ENCODE peak calls at places on chromosomes 16 and 17, in nine cellular contexts. One of them, this sample, is unnamed.

GRCh38 chr16:85165781-85166180 is 53.5 kb upstream of the CIBAR2 start:
- DNase-seq in A549: no peak
- DNase-seq in SK-N-SH: no peak
- DNase-seq in sigmoid colon: no peak
- DNase-seq in transverse colon: no peak
- DNase-seq in K562: no peak
- DNase-seq in stomach: no peak
- DNase-seq in ovary: no peak
- DNase-seq in H1: no peak
- DNase-seq in this sample: no peak

GRCh38 chr16:48611329-48612137 is 1.6 kb upstream of the N4BP1 start:
- DNase-seq in A549: no peak
- DNase-seq in SK-N-SH: no peak
- DNase-seq in sigmoid colon: no peak
- DNase-seq in transverse colon: peak; percentile 67
- DNase-seq in K562: peak; percentile 42
- DNase-seq in stomach: peak; percentile 62
- DNase-seq in ovary: no peak
- DNase-seq in H1: no peak
- DNase-seq in this sample: no peak

GRCh38 chr17:31488264-31488981 is 96.9 kb downstream of the RAB11FIP4 start:
- DNase-seq in A549: no peak
- DNase-seq in SK-N-SH: peak; percentile 68
- DNase-seq in sigmoid colon: no peak
- DNase-seq in transverse colon: peak; percentile 50
- DNase-seq in K562: no peak
- DNase-seq in stomach: peak; percentile 61
- DNase-seq in ovary: peak; percentile 41
- DNase-seq in H1: no peak
- DNase-seq in this sample: no peak

GRCh38 chr16:797120-797420 is 3.5 kb downstream of the GNG13 start:
- DNase-seq in A549: no peak
- DNase-seq in SK-N-SH: no peak
- DNase-seq in sigmoid colon: no peak
- DNase-seq in transverse colon: no peak
- DNase-seq in K562: peak; percentile 83
- DNase-seq in stomach: no peak
- DNase-seq in ovary: no peak
- DNase-seq in H1: no peak
- DNase-seq in this sample: no peak

GRCh38 chr16:67019171-67019570 is 9.8 kb upstream of the CBFB start:
- DNase-seq in A549: no peak
- DNase-seq in SK-N-SH: no peak
- DNase-seq in sigmoid colon: peak; percentile 13
- DNase-seq in transverse colon: no peak
- DNase-seq in K562: no peak
- DNase-seq in stomach: no peak
- DNase-seq in ovary: peak; percentile 2
- DNase-seq in H1: no peak
- DNase-seq in this sample: no peak

GRCh38 chr16:30119428-30119827 is 3.6 kb downstream of the MAPK3 start:
- DNase-seq in A549: no peak
- DNase-seq in SK-N-SH: no peak
- DNase-seq in sigmoid colon: no peak
- DNase-seq in transverse colon: no peak
- DNase-seq in K562: no peak
- DNase-seq in stomach: no peak
- DNase-seq in ovary: no peak
- DNase-seq in H1: no peak
- DNase-seq in this sample: no peak

GRCh38 chr16:4882633-4883285 is 35.5 kb downstream of the UBN1 start:
- DNase-seq in A549: no peak
- DNase-seq in SK-N-SH: peak; percentile 62
- DNase-seq in sigmoid colon: no peak
- DNase-seq in transverse colon: no peak
- DNase-seq in K562: no peak
- DNase-seq in stomach: peak; percentile 69
- DNase-seq in ovary: no peak
- DNase-seq in H1: no peak
- DNase-seq in this sample: no peak

GRCh38 chr17:51701501-51701900 is 441.2 kb downstream of the UTP18 start:
- DNase-seq in A549: no peak
- DNase-seq in SK-N-SH: no peak
- DNase-seq in sigmoid colon: no peak
- DNase-seq in transverse colon: no peak
- DNase-seq in K562: no peak
- DNase-seq in stomach: no peak
- DNase-seq in ovary: no peak
- DNase-seq in H1: no peak
- DNase-seq in this sample: no peak

GRCh38 chr17:56549501-56549900 is 44.0 kb upstream of the NOG start:
- DNase-seq in A549: no peak
- DNase-seq in SK-N-SH: no peak
- DNase-seq in sigmoid colon: no peak
- DNase-seq in transverse colon: no peak
- DNase-seq in K562: no peak
- DNase-seq in stomach: no peak
- DNase-seq in ovary: no peak
- DNase-seq in H1: no peak
- DNase-seq in this sample: no peak

GRCh38 chr16:54015147-54015546 is 271.4 kb downstream of the IRX3 start:
- DNase-seq in A549: no peak
- DNase-seq in SK-N-SH: no peak
- DNase-seq in sigmoid colon: no peak
- DNase-seq in transverse colon: no peak
- DNase-seq in K562: no peak
- DNase-seq in stomach: no peak
- DNase-seq in ovary: no peak
- DNase-seq in H1: no peak
- DNase-seq in this sample: no peak

GRCh38 chr17:71330099-71330375 is 790.8 kb upstream of the SOX9 start:
- DNase-seq in A549: no peak
- DNase-seq in SK-N-SH: no peak
- DNase-seq in sigmoid colon: no peak
- DNase-seq in transverse colon: no peak
- DNase-seq in K562: no peak
- DNase-seq in stomach: no peak
- DNase-seq in ovary: no peak
- DNase-seq in H1: no peak
- DNase-seq in this sample: no peak

GRCh38 chr17:35345926-35346771 is 27.3 kb downstream of the SLFN11 start:
- DNase-seq in A549: no peak
- DNase-seq in SK-N-SH: peak; percentile 10
- DNase-seq in sigmoid colon: peak; percentile 83
- DNase-seq in transverse colon: peak; percentile 54
- DNase-seq in K562: peak; percentile 14
- DNase-seq in stomach: peak; percentile 30
- DNase-seq in ovary: peak; percentile 47
- DNase-seq in H1: no peak
- DNase-seq in this sample: peak; percentile 93

GRCh38 chr16:57004387-57005250 is 15.3 kb downstream of the NLRC5 start:
- DNase-seq in A549: no peak
- DNase-seq in SK-N-SH: no peak
- DNase-seq in sigmoid colon: peak; percentile 25
- DNase-seq in transverse colon: no peak
- DNase-seq in K562: no peak
- DNase-seq in stomach: no peak
- DNase-seq in ovary: no peak
- DNase-seq in H1: no peak
- DNase-seq in this sample: no peak

GRCh38 chr16:58658796-58659211 is 25.8 kb downstream of the SLC38A7 start:
- DNase-seq in A549: no peak
- DNase-seq in SK-N-SH: no peak
- DNase-seq in sigmoid colon: no peak
- DNase-seq in transverse colon: no peak
- DNase-seq in K562: no peak
- DNase-seq in stomach: no peak
- DNase-seq in ovary: no peak
- DNase-seq in H1: no peak
- DNase-seq in this sample: no peak

GRCh38 chr16:68040506-68041288 is 17.6 kb downstream of the DUS2 start:
- DNase-seq in A549: peak; percentile 80
- DNase-seq in SK-N-SH: peak; percentile 82
- DNase-seq in sigmoid colon: peak; percentile 88
- DNase-seq in transverse colon: peak; percentile 89
- DNase-seq in K562: peak; percentile 85
- DNase-seq in stomach: peak; percentile 90
- DNase-seq in ovary: peak; percentile 78
- DNase-seq in H1: peak; percentile 76
- DNase-seq in this sample: peak; percentile 96

GRCh38 chr17:68812876-68813584 is 142.2 kb downstream of the ABCA8 start:
- DNase-seq in A549: no peak
- DNase-seq in SK-N-SH: no peak
- DNase-seq in sigmoid colon: no peak
- DNase-seq in transverse colon: no peak
- DNase-seq in K562: no peak
- DNase-seq in stomach: no peak
- DNase-seq in ovary: no peak
- DNase-seq in H1: no peak
- DNase-seq in this sample: no peak

DNA sequence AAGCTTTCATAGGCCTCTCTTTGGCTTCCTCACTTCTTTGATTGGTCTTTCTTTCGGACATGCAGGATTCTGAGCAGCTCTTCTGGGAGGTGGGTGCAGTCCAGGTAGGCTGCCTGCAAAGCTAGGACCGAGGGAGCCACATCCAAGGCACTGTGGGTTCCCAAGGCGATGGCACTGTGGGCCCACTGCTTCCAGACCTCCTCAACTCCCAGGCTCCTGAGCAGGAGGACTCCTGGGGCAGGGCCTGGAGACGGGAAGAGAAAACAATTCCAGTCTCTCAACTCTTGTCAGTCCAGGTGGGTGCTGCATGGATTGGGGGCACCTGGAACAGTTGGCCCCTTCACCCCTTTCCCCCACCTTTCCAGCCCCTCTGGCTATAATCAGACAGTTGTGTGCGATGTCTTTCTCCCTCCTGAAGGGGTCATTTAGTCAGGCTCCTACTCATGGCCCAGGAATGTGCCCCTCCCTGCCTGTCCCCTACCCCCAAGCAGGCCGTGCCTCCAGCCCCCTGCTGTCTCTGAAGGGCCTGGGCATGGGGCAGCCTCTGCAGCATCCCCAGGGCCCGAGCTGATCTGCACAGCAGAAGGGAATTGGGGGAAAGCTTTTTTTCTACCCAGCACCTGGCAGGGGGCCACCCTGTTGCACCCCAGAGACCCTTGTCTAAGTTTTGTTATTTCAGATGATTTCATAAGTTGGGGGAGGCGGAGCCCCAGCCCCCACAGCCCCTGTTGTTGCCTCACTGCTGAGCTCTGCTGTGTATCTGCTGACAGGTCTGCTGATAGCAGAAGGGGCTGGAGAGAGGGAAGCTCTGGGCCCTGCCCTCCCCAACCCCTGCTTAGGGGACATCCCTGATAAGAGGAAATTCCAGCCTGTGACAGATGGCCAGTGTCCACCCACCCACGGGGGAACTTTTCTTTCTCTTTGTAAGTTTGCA is 330.3 kb downstream of the SEC14L1 start:
- DNase-seq in A549: peak; percentile 53
- DNase-seq in SK-N-SH: peak; percentile 89
- DNase-seq in sigmoid colon: no peak
- DNase-seq in transverse colon: no peak
- DNase-seq in K562: peak; percentile 77
- DNase-seq in stomach: no peak
- DNase-seq in ovary: peak; percentile 66
- DNase-seq in H1: no peak
- DNase-seq in this sample: no peak
- H3K27ac ChIP-seq in A549: peak overlapping the region; percentile 61
- H3K27ac ChIP-seq in SK-N-SH: peak overlapping the region; percentile 52
- H3K27ac ChIP-seq in sigmoid colon: peak overlapping the region; percentile 85
- H3K27ac ChIP-seq in transverse colon: peak overlapping the region; percentile 69
- H3K27ac ChIP-seq in K562: peak overlapping the region; percentile 46
- H3K27ac ChIP-seq in stomach: peak overlapping the region; percentile 70
- H3K27ac ChIP-seq in ovary: peak overlapping the region; percentile 56
- H3K27ac ChIP-seq in H1: peak overlapping the region; percentile 76
- H3K27ac ChIP-seq in this sample: peak overlapping the region; percentile 90

GRCh38 chr17:15475620-15476354 is 8.4 kb upstream of the CDRT4 start:
- DNase-seq in A549: no peak
- DNase-seq in SK-N-SH: no peak
- DNase-seq in sigmoid colon: peak; percentile 63
- DNase-seq in transverse colon: no peak
- DNase-seq in K562: no peak
- DNase-seq in stomach: no peak
- DNase-seq in ovary: no peak
- DNase-seq in H1: no peak
- DNase-seq in this sample: no peak
- TF ChIP-seq EP300 in A549: no peak
- TF ChIP-seq EP300 in SK-N-SH: no peak
- TF ChIP-seq EP300 in sigmoid colon: no peak
- TF ChIP-seq EP300 in transverse colon: no peak
- TF ChIP-seq EP300 in K562: no peak
- TF ChIP-seq EP300 in stomach: no peak
- TF ChIP-seq EP300 in ovary: no peak
- TF ChIP-seq EP300 in H1: no peak
- TF ChIP-seq EP300 in this sample: no peak

DNA sequence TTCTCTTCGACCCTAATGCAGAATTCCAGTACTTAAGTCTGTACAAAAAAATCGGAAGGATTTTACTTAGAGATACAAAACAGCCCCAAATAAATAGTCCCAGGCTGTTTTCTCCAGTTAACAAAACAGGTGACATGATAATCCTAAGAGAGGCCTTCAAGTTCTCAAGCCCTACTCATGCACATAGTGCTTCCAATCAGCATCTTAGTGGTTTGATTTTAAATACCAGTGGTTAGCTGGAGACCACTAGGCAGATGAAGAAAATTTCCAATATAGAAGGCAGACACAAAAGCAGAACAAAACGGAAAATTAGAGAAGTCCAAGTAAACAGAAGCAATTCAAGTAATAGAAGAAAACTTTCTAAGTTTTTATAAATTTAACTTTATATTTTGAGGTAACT is 5.2 kb upstream of the OR4D2 start:
- DNase-seq in A549: no peak
- DNase-seq in SK-N-SH: no peak
- DNase-seq in sigmoid colon: no peak
- DNase-seq in transverse colon: no peak
- DNase-seq in K562: no peak
- DNase-seq in stomach: no peak
- DNase-seq in ovary: no peak
- DNase-seq in H1: no peak
- DNase-seq in this sample: no peak
- H3K27ac ChIP-seq in A549: no peak overlapping the region
- H3K27ac ChIP-seq in SK-N-SH: no peak overlapping the region
- H3K27ac ChIP-seq in sigmoid colon: no peak overlapping the region
- H3K27ac ChIP-seq in transverse colon: no peak overlapping the region
- H3K27ac ChIP-seq in K562: no peak overlapping the region
- H3K27ac ChIP-seq in stomach: no peak overlapping the region
- H3K27ac ChIP-seq in ovary: no peak overlapping the region
- H3K27ac ChIP-seq in H1: no peak overlapping the region
- H3K27ac ChIP-seq in this sample: no peak overlapping the region

DNA sequence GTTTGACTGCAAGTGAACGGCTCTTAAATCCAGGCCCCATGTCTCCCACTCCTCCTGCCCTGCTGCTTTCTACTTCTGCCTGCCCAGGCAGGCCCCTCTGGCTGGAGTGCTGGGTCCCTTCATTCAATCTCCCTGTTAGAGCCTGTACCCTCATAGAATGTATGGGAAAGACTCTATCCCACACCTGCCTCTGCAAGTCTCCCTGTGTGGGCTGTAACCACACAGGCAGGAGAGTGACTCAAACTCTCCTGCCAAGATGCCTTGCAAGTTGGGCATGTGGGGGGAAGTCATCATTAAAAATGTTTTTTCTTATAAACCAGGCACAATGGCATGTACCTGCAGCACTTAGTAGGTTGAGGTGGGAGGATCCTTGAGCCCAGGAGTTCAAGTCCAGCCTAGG is 77.5 kb downstream of the PLXDC1 start:
- DNase-seq in A549: no peak
- DNase-seq in SK-N-SH: no peak
- DNase-seq in sigmoid colon: no peak
- DNase-seq in transverse colon: no peak
- DNase-seq in K562: no peak
- DNase-seq in stomach: no peak
- DNase-seq in ovary: no peak
- DNase-seq in H1: no peak
- DNase-seq in this sample: no peak
- TF ChIP-seq EP300 in A549: no peak
- TF ChIP-seq EP300 in SK-N-SH: no peak
- TF ChIP-seq EP300 in sigmoid colon: no peak
- TF ChIP-seq EP300 in transverse colon: no peak
- TF ChIP-seq EP300 in K562: no peak
- TF ChIP-seq EP300 in stomach: no peak
- TF ChIP-seq EP300 in ovary: no peak
- TF ChIP-seq EP300 in H1: no peak
- TF ChIP-seq EP300 in this sample: no peak

This sample was measured in esophagus muscularis mucosa.